ENCODE peak calls at places on chromosomes 7 and 10, in ten cellular contexts. One of them, this sample, is unnamed.

GRCh38 chr10:77583527-77583926 is 54.1 kb downstream of the KCNMA1 start:
- DNase-seq in epithelial cell of esophagus: peak
- DNase-seq in neural crest cell: no peak
- DNase-seq in CD4-positive, alpha-beta T cell: no peak
- DNase-seq in HCT116: no peak
- DNase-seq in caudate nucleus: no peak
- DNase-seq in left ventricle myocardium inferior: no peak
- DNase-seq in stimulated activated CD4-positive, alpha-beta T cell treated with anti-CD3 and anti-CD28 coated beads, Interleukin-1b, Interleukin-23, amount 100 ng/mL, for 1 hour: no peak
- DNase-seq in SK-N-DZ: no peak
- DNase-seq in hippocampal formation: no peak
- DNase-seq in this sample: peak

GRCh38 chr10:37819797-37820196 is 37.6 kb downstream of the ZNF248 start:
- DNase-seq in stimulated activated CD4-positive, alpha-beta T cell treated with anti-CD3 and anti-CD28 coated beads, Interleukin-1b, Interleukin-23, amount 100 ng/mL, for 1 hour: no peak
- DNase-seq in HCT116: no peak
- DNase-seq in CD4-positive, alpha-beta T cell: no peak
- DNase-seq in caudate nucleus: no peak
- DNase-seq in SK-N-DZ: no peak
- DNase-seq in neural crest cell: no peak
- DNase-seq in left ventricle myocardium inferior: no peak
- DNase-seq in hippocampal formation: no peak
- DNase-seq in epithelial cell of esophagus: no peak
- DNase-seq in this sample: no peak

GRCh38 chr7:12162420-12163113 is 48.5 kb upstream of the TMEM106B start:
- DNase-seq in SK-N-DZ: no peak
- DNase-seq in stimulated activated CD4-positive, alpha-beta T cell treated with anti-CD3 and anti-CD28 coated beads, Interleukin-1b, Interleukin-23, amount 100 ng/mL, for 1 hour: no peak
- DNase-seq in neural crest cell: no peak
- DNase-seq in caudate nucleus: no peak
- DNase-seq in hippocampal formation: no peak
- DNase-seq in CD4-positive, alpha-beta T cell: no peak
- DNase-seq in epithelial cell of esophagus: peak
- DNase-seq in HCT116: no peak
- DNase-seq in left ventricle myocardium inferior: no peak
- DNase-seq in this sample: peak

GRCh38 chr7:27169658-27170493 is 4.2 kb downstream of the HOXA10 start:
- DNase-seq in neural crest cell: no peak
- DNase-seq in SK-N-DZ: no peak
- DNase-seq in caudate nucleus: no peak
- DNase-seq in epithelial cell of esophagus: no peak
- DNase-seq in HCT116: no peak
- DNase-seq in hippocampal formation: no peak
- DNase-seq in left ventricle myocardium inferior: peak
- DNase-seq in stimulated activated CD4-positive, alpha-beta T cell treated with anti-CD3 and anti-CD28 coated beads, Interleukin-1b, Interleukin-23, amount 100 ng/mL, for 1 hour: no peak
- DNase-seq in CD4-positive, alpha-beta T cell: no peak
- DNase-seq in this sample: no peak

GRCh38 chr7:151674161-151674920 is 154.6 kb upstream of the RHEB start:
- DNase-seq in hippocampal formation: no peak
- DNase-seq in stimulated activated CD4-positive, alpha-beta T cell treated with anti-CD3 and anti-CD28 coated beads, Interleukin-1b, Interleukin-23, amount 100 ng/mL, for 1 hour: no peak
- DNase-seq in epithelial cell of esophagus: no peak
- DNase-seq in CD4-positive, alpha-beta T cell: no peak
- DNase-seq in left ventricle myocardium inferior: no peak
- DNase-seq in caudate nucleus: no peak
- DNase-seq in SK-N-DZ: no peak
- DNase-seq in neural crest cell: no peak
- DNase-seq in HCT116: no peak
- DNase-seq in this sample: no peak

GRCh38 chr7:84729284-84729683 is 457.6 kb downstream of the SEMA3D start:
- DNase-seq in CD4-positive, alpha-beta T cell: no peak
- DNase-seq in SK-N-DZ: no peak
- DNase-seq in left ventricle myocardium inferior: no peak
- DNase-seq in stimulated activated CD4-positive, alpha-beta T cell treated with anti-CD3 and anti-CD28 coated beads, Interleukin-1b, Interleukin-23, amount 100 ng/mL, for 1 hour: no peak
- DNase-seq in caudate nucleus: no peak
- DNase-seq in epithelial cell of esophagus: peak
- DNase-seq in HCT116: no peak
- DNase-seq in hippocampal formation: no peak
- DNase-seq in neural crest cell: no peak
- DNase-seq in this sample: no peak

GRCh38 chr10:43249962-43250624 is 16.8 kb downstream of the RASGEF1A start:
- DNase-seq in SK-N-DZ: no peak
- DNase-seq in HCT116: no peak
- DNase-seq in stimulated activated CD4-positive, alpha-beta T cell treated with anti-CD3 and anti-CD28 coated beads, Interleukin-1b, Interleukin-23, amount 100 ng/mL, for 1 hour: no peak
- DNase-seq in caudate nucleus: no peak
- DNase-seq in CD4-positive, alpha-beta T cell: no peak
- DNase-seq in hippocampal formation: no peak
- DNase-seq in epithelial cell of esophagus: peak
- DNase-seq in neural crest cell: no peak
- DNase-seq in left ventricle myocardium inferior: peak
- DNase-seq in this sample: no peak

GRCh38 chr10:29784175-29784773 is 149.5 kb upstream of the SVIL start:
- DNase-seq in SK-N-DZ: no peak
- DNase-seq in CD4-positive, alpha-beta T cell: no peak
- DNase-seq in HCT116: peak
- DNase-seq in caudate nucleus: no peak
- DNase-seq in left ventricle myocardium inferior: no peak
- DNase-seq in epithelial cell of esophagus: peak
- DNase-seq in neural crest cell: no peak
- DNase-seq in stimulated activated CD4-positive, alpha-beta T cell treated with anti-CD3 and anti-CD28 coated beads, Interleukin-1b, Interleukin-23, amount 100 ng/mL, for 1 hour: no peak
- DNase-seq in hippocampal formation: no peak
- DNase-seq in this sample: peak

GRCh38 chr10:60186315-60187071 is 203.2 kb downstream of the ANK3 start:
- DNase-seq in hippocampal formation: no peak
- DNase-seq in left ventricle myocardium inferior: peak
- DNase-seq in CD4-positive, alpha-beta T cell: no peak
- DNase-seq in stimulated activated CD4-positive, alpha-beta T cell treated with anti-CD3 and anti-CD28 coated beads, Interleukin-1b, Interleukin-23, amount 100 ng/mL, for 1 hour: no peak
- DNase-seq in caudate nucleus: no peak
- DNase-seq in SK-N-DZ: no peak
- DNase-seq in neural crest cell: no peak
- DNase-seq in epithelial cell of esophagus: no peak
- DNase-seq in HCT116: no peak
- DNase-seq in this sample: no peak

GRCh38 chr10:127100983-127101615 is 95.3 kb downstream of the INSYN2A start:
- DNase-seq in stimulated activated CD4-positive, alpha-beta T cell treated with anti-CD3 and anti-CD28 coated beads, Interleukin-1b, Interleukin-23, amount 100 ng/mL, for 1 hour: no peak
- DNase-seq in hippocampal formation: no peak
- DNase-seq in caudate nucleus: no peak
- DNase-seq in HCT116: no peak
- DNase-seq in epithelial cell of esophagus: no peak
- DNase-seq in CD4-positive, alpha-beta T cell: no peak
- DNase-seq in left ventricle myocardium inferior: no peak
- DNase-seq in SK-N-DZ: no peak
- DNase-seq in neural crest cell: no peak
- DNase-seq in this sample: no peak

GRCh38 chr7:25424113-25424512 is 195.8 kb upstream of the NPVF start:
- DNase-seq in caudate nucleus: no peak
- DNase-seq in hippocampal formation: no peak
- DNase-seq in CD4-positive, alpha-beta T cell: no peak
- DNase-seq in HCT116: no peak
- DNase-seq in epithelial cell of esophagus: no peak
- DNase-seq in left ventricle myocardium inferior: no peak
- DNase-seq in stimulated activated CD4-positive, alpha-beta T cell treated with anti-CD3 and anti-CD28 coated beads, Interleukin-1b, Interleukin-23, amount 100 ng/mL, for 1 hour: no peak
- DNase-seq in neural crest cell: no peak
- DNase-seq in SK-N-DZ: no peak
- DNase-seq in this sample: no peak

GRCh38 chr10:110409926-110410325 is 87.8 kb upstream of the DUSP5 start:
- DNase-seq in neural crest cell: no peak
- DNase-seq in HCT116: no peak
- DNase-seq in stimulated activated CD4-positive, alpha-beta T cell treated with anti-CD3 and anti-CD28 coated beads, Interleukin-1b, Interleukin-23, amount 100 ng/mL, for 1 hour: no peak
- DNase-seq in SK-N-DZ: no peak
- DNase-seq in left ventricle myocardium inferior: no peak
- DNase-seq in hippocampal formation: no peak
- DNase-seq in caudate nucleus: no peak
- DNase-seq in CD4-positive, alpha-beta T cell: no peak
- DNase-seq in epithelial cell of esophagus: no peak
- DNase-seq in this sample: no peak

GRCh38 chr10:14244801-14245211 is 85.9 kb downstream of the FRMD4A start:
- DNase-seq in CD4-positive, alpha-beta T cell: no peak
- DNase-seq in SK-N-DZ: no peak
- DNase-seq in stimulated activated CD4-positive, alpha-beta T cell treated with anti-CD3 and anti-CD28 coated beads, Interleukin-1b, Interleukin-23, amount 100 ng/mL, for 1 hour: no peak
- DNase-seq in epithelial cell of esophagus: peak
- DNase-seq in HCT116: peak
- DNase-seq in caudate nucleus: no peak
- DNase-seq in hippocampal formation: no peak
- DNase-seq in left ventricle myocardium inferior: no peak
- DNase-seq in neural crest cell: no peak
- DNase-seq in this sample: no peak

GRCh38 chr7:12178317-12178716 is 32.8 kb upstream of the TMEM106B start:
- DNase-seq in left ventricle myocardium inferior: no peak
- DNase-seq in stimulated activated CD4-positive, alpha-beta T cell treated with anti-CD3 and anti-CD28 coated beads, Interleukin-1b, Interleukin-23, amount 100 ng/mL, for 1 hour: no peak
- DNase-seq in CD4-positive, alpha-beta T cell: no peak
- DNase-seq in caudate nucleus: no peak
- DNase-seq in hippocampal formation: no peak
- DNase-seq in SK-N-DZ: no peak
- DNase-seq in HCT116: no peak
- DNase-seq in epithelial cell of esophagus: no peak
- DNase-seq in neural crest cell: no peak
- DNase-seq in this sample: no peak

GRCh38 chr10:99406149-99406548 is 24.3 kb downstream of the GOT1 start:
- DNase-seq in CD4-positive, alpha-beta T cell: no peak
- DNase-seq in stimulated activated CD4-positive, alpha-beta T cell treated with anti-CD3 and anti-CD28 coated beads, Interleukin-1b, Interleukin-23, amount 100 ng/mL, for 1 hour: no peak
- DNase-seq in caudate nucleus: no peak
- DNase-seq in HCT116: no peak
- DNase-seq in hippocampal formation: no peak
- DNase-seq in neural crest cell: no peak
- DNase-seq in epithelial cell of esophagus: peak
- DNase-seq in SK-N-DZ: no peak
- DNase-seq in left ventricle myocardium inferior: no peak
- DNase-seq in this sample: no peak

GRCh38 chr7:1329966-1330915 is 97.6 kb downstream of the UNCX start:
- DNase-seq in hippocampal formation: no peak
- DNase-seq in SK-N-DZ: no peak
- DNase-seq in HCT116: no peak
- DNase-seq in left ventricle myocardium inferior: no peak
- DNase-seq in epithelial cell of esophagus: no peak
- DNase-seq in neural crest cell: no peak
- DNase-seq in CD4-positive, alpha-beta T cell: no peak
- DNase-seq in stimulated activated CD4-positive, alpha-beta T cell treated with anti-CD3 and anti-CD28 coated beads, Interleukin-1b, Interleukin-23, amount 100 ng/mL, for 1 hour: no peak
- DNase-seq in caudate nucleus: no peak
- DNase-seq in this sample: no peak

GRCh38 chr10:33005322-33006282 is 47.6 kb upstream of the ITGB1 start:
- DNase-seq in CD4-positive, alpha-beta T cell: no peak
- DNase-seq in hippocampal formation: peak
- DNase-seq in stimulated activated CD4-positive, alpha-beta T cell treated with anti-CD3 and anti-CD28 coated beads, Interleukin-1b, Interleukin-23, amount 100 ng/mL, for 1 hour: no peak
- DNase-seq in caudate nucleus: peak
- DNase-seq in neural crest cell: peak
- DNase-seq in left ventricle myocardium inferior: peak
- DNase-seq in SK-N-DZ: peak
- DNase-seq in epithelial cell of esophagus: peak
- DNase-seq in HCT116: peak
- DNase-seq in this sample: peak

GRCh38 chr10:132113766-132114365 is 48.1 kb downstream of the JAKMIP3 start:
- DNase-seq in caudate nucleus: no peak
- DNase-seq in stimulated activated CD4-positive, alpha-beta T cell treated with anti-CD3 and anti-CD28 coated beads, Interleukin-1b, Interleukin-23, amount 100 ng/mL, for 1 hour: no peak
- DNase-seq in epithelial cell of esophagus: no peak
- DNase-seq in HCT116: no peak
- DNase-seq in SK-N-DZ: no peak
- DNase-seq in hippocampal formation: no peak
- DNase-seq in CD4-positive, alpha-beta T cell: no peak
- DNase-seq in neural crest cell: no peak
- DNase-seq in left ventricle myocardium inferior: peak
- DNase-seq in this sample: no peak

GRCh38 chr10:7826971-7827370 is 8.7 kb downstream of the TAF3 start:
- DNase-seq in SK-N-DZ: no peak
- DNase-seq in caudate nucleus: no peak
- DNase-seq in HCT116: no peak
- DNase-seq in neural crest cell: no peak
- DNase-seq in epithelial cell of esophagus: peak
- DNase-seq in hippocampal formation: no peak
- DNase-seq in left ventricle myocardium inferior: no peak
- DNase-seq in CD4-positive, alpha-beta T cell: no peak
- DNase-seq in stimulated activated CD4-positive, alpha-beta T cell treated with anti-CD3 and anti-CD28 coated beads, Interleukin-1b, Interleukin-23, amount 100 ng/mL, for 1 hour: no peak
- DNase-seq in this sample: no peak

GRCh38 chr7:74401137-74401859 is 52.4 kb upstream of the GTF2IRD1 start:
- DNase-seq in hippocampal formation: peak
- DNase-seq in CD4-positive, alpha-beta T cell: peak
- DNase-seq in epithelial cell of esophagus: peak
- DNase-seq in HCT116: peak
- DNase-seq in left ventricle myocardium inferior: peak
- DNase-seq in stimulated activated CD4-positive, alpha-beta T cell treated with anti-CD3 and anti-CD28 coated beads, Interleukin-1b, Interleukin-23, amount 100 ng/mL, for 1 hour: peak
- DNase-seq in neural crest cell: peak
- DNase-seq in caudate nucleus: peak
- DNase-seq in SK-N-DZ: peak
- DNase-seq in this sample: no peak

GRCh38 chr10:74994714-74995308 is 116.6 kb upstream of the SAMD8 start:
- DNase-seq in HCT116: no peak
- DNase-seq in CD4-positive, alpha-beta T cell: no peak
- DNase-seq in epithelial cell of esophagus: no peak
- DNase-seq in stimulated activated CD4-positive, alpha-beta T cell treated with anti-CD3 and anti-CD28 coated beads, Interleukin-1b, Interleukin-23, amount 100 ng/mL, for 1 hour: no peak
- DNase-seq in caudate nucleus: no peak
- DNase-seq in hippocampal formation: no peak
- DNase-seq in SK-N-DZ: no peak
- DNase-seq in left ventricle myocardium inferior: no peak
- DNase-seq in neural crest cell: no peak
- DNase-seq in this sample: no peak

GRCh38 chr10:131750973-131751826 is 149.6 kb upstream of the PPP2R2D start:
- DNase-seq in hippocampal formation: no peak
- DNase-seq in SK-N-DZ: no peak
- DNase-seq in stimulated activated CD4-positive, alpha-beta T cell treated with anti-CD3 and anti-CD28 coated beads, Interleukin-1b, Interleukin-23, amount 100 ng/mL, for 1 hour: no peak
- DNase-seq in left ventricle myocardium inferior: no peak
- DNase-seq in CD4-positive, alpha-beta T cell: no peak
- DNase-seq in caudate nucleus: no peak
- DNase-seq in HCT116: no peak
- DNase-seq in neural crest cell: peak
- DNase-seq in epithelial cell of esophagus: peak
- DNase-seq in this sample: no peak

GRCh38 chr7:55310626-55311025 is 54.5 kb upstream of the LANCL2 start:
- DNase-seq in left ventricle myocardium inferior: no peak
- DNase-seq in caudate nucleus: no peak
- DNase-seq in epithelial cell of esophagus: no peak
- DNase-seq in HCT116: no peak
- DNase-seq in SK-N-DZ: no peak
- DNase-seq in hippocampal formation: no peak
- DNase-seq in neural crest cell: no peak
- DNase-seq in stimulated activated CD4-positive, alpha-beta T cell treated with anti-CD3 and anti-CD28 coated beads, Interleukin-1b, Interleukin-23, amount 100 ng/mL, for 1 hour: no peak
- DNase-seq in CD4-positive, alpha-beta T cell: no peak
- DNase-seq in this sample: no peak

GRCh38 chr7:71615017-71615416 is 483.1 kb downstream of the GALNT17 start:
- DNase-seq in hippocampal formation: no peak
- DNase-seq in HCT116: no peak
- DNase-seq in caudate nucleus: no peak
- DNase-seq in left ventricle myocardium inferior: peak
- DNase-seq in CD4-positive, alpha-beta T cell: no peak
- DNase-seq in neural crest cell: no peak
- DNase-seq in epithelial cell of esophagus: no peak
- DNase-seq in stimulated activated CD4-positive, alpha-beta T cell treated with anti-CD3 and anti-CD28 coated beads, Interleukin-1b, Interleukin-23, amount 100 ng/mL, for 1 hour: no peak
- DNase-seq in SK-N-DZ: peak
- DNase-seq in this sample: no peak

GRCh38 chr10:58412502-58412961 is 27.3 kb downstream of the TFAM start:
- DNase-seq in CD4-positive, alpha-beta T cell: no peak
- DNase-seq in left ventricle myocardium inferior: no peak
- DNase-seq in hippocampal formation: no peak
- DNase-seq in stimulated activated CD4-positive, alpha-beta T cell treated with anti-CD3 and anti-CD28 coated beads, Interleukin-1b, Interleukin-23, amount 100 ng/mL, for 1 hour: no peak
- DNase-seq in SK-N-DZ: no peak
- DNase-seq in caudate nucleus: no peak
- DNase-seq in neural crest cell: no peak
- DNase-seq in HCT116: no peak
- DNase-seq in epithelial cell of esophagus: peak
- DNase-seq in this sample: no peak

GRCh38 chr10:22988581-22989360 is 60.9 kb downstream of the ARMC3 start:
- DNase-seq in SK-N-DZ: peak
- DNase-seq in CD4-positive, alpha-beta T cell: peak
- DNase-seq in hippocampal formation: peak
- DNase-seq in left ventricle myocardium inferior: peak
- DNase-seq in neural crest cell: peak
- DNase-seq in HCT116: peak
- DNase-seq in epithelial cell of esophagus: peak
- DNase-seq in stimulated activated CD4-positive, alpha-beta T cell treated with anti-CD3 and anti-CD28 coated beads, Interleukin-1b, Interleukin-23, amount 100 ng/mL, for 1 hour: peak
- DNase-seq in caudate nucleus: no peak
- DNase-seq in this sample: no peak

GRCh38 chr10:76558586-76558985 is 1079.0 kb downstream of the KCNMA1 start:
- DNase-seq in neural crest cell: no peak
- DNase-seq in HCT116: no peak
- DNase-seq in caudate nucleus: no peak
- DNase-seq in epithelial cell of esophagus: peak
- DNase-seq in CD4-positive, alpha-beta T cell: no peak
- DNase-seq in stimulated activated CD4-positive, alpha-beta T cell treated with anti-CD3 and anti-CD28 coated beads, Interleukin-1b, Interleukin-23, amount 100 ng/mL, for 1 hour: no peak
- DNase-seq in SK-N-DZ: no peak
- DNase-seq in hippocampal formation: no peak
- DNase-seq in left ventricle myocardium inferior: no peak
- DNase-seq in this sample: peak

GRCh38 chr7:134513169-134513752 is 14.1 kb upstream of the AKR1B10 start:
- DNase-seq in SK-N-DZ: peak
- DNase-seq in left ventricle myocardium inferior: peak
- DNase-seq in HCT116: no peak
- DNase-seq in neural crest cell: peak
- DNase-seq in CD4-positive, alpha-beta T cell: no peak
- DNase-seq in hippocampal formation: no peak
- DNase-seq in stimulated activated CD4-positive, alpha-beta T cell treated with anti-CD3 and anti-CD28 coated beads, Interleukin-1b, Interleukin-23, amount 100 ng/mL, for 1 hour: no peak
- DNase-seq in epithelial cell of esophagus: peak
- DNase-seq in caudate nucleus: no peak
- DNase-seq in this sample: no peak

This sample was measured in epithelial cell of prostate.